ENCODE peak calls at places on chromosomes 3 and 15, in ten cellular contexts. O is NCI-H69, I is pancreas, E is IMR-90, H is anterior cingulate cortex, W is fibroblast of mammary gland, M is nephron progenitor cell, L is iris pigment epithelial cell, S is A549, N is hepatocyte. T is an unnamed sample.

GRCh38 chr15:33956397-33956796 is 11.9 kb upstream of the CHRM5 start:
- DNase-seq in O (no peak), I (no peak), E (peak), H (no peak), W (peak), M (no peak), L (no peak), S (no peak), N (no peak), T (peak)

GRCh38 chr3:149494759-149495580 is 20.5 kb downstream of the TM4SF4 start:
- DNase-seq in O (no peak), I (no peak), E (peak), H (no peak), W (peak), M (no peak), L (peak), S (no peak), N (no peak), T (peak)

GRCh38 chr15:85473455-85473854 is 93.1 kb downstream of the AKAP13 start:
- DNase-seq in O (peak), I (no peak), E (peak), H (no peak), W (peak), M (no peak), L (peak), S (no peak), N (no peak), T (no peak)

GRCh38 chr3:186882125-186882524 is 39.6 kb downstream of the ADIPOQ start:
- DNase-seq in O (no peak), I (no peak), E (no peak), H (no peak), W (no peak), M (no peak), L (no peak), S (no peak), N (no peak), T (no peak)

GRCh38 chr3:154885016-154885415 is 195.1 kb upstream of the MME start:
- DNase-seq in O (no peak), I (no peak), E (peak), H (no peak), W (peak), M (no peak), L (peak), S (no peak), N (no peak), T (no peak)

GRCh38 chr3:49607105-49607591 is 52.9 kb downstream of the BSN start:
- DNase-seq in O (no peak), I (no peak), E (no peak), H (no peak), W (peak), M (no peak), L (no peak), S (no peak), N (no peak), T (no peak)

GRCh38 chr15:77541421-77542181 is 91.1 kb downstream of the LINGO1 start:
- DNase-seq in O (peak), I (no peak), E (peak), H (peak), W (no peak), M (no peak), L (peak), S (no peak), N (no peak), T (no peak)

GRCh38 chr3:31105438-31106077 is 211.1 kb upstream of the GADL1 start:
- DNase-seq in O (no peak), I (no peak), E (peak), H (no peak), W (peak), M (no peak), L (peak), S (peak), N (no peak), T (no peak)

GRCh38 chr15:89177633-89178306 is 43.6 kb downstream of the RLBP1 start:
- DNase-seq in O (peak), I (no peak), E (peak), H (no peak), W (peak), M (peak), L (peak), S (peak), N (peak), T (peak)

GRCh38 chr3:188064831-188065493 is 89.0 kb upstream of the LPP start:
- DNase-seq in O (no peak), I (peak), E (no peak), H (no peak), W (no peak), M (no peak), L (peak), S (no peak), N (no peak), T (no peak)

GRCh38 chr3:170699158-170700053 is 113.5 kb upstream of the SLC7A14 start:
- DNase-seq in O (no peak), I (no peak), E (no peak), H (no peak), W (peak), M (no peak), L (no peak), S (no peak), N (no peak), T (peak)

GRCh38 chr3:9826815-9827574 is 16.8 kb downstream of the RPUSD3 start:
- DNase-seq in O (peak), I (no peak), E (no peak), H (no peak), W (peak), M (no peak), L (peak), S (peak), N (no peak), T (peak)

GRCh38 chr3:177468816-177469590 is 271.7 kb upstream of the TBL1XR1 start:
- DNase-seq in O (no peak), I (no peak), E (peak), H (no peak), W (peak), M (no peak), L (peak), S (no peak), N (no peak), T (no peak)

GRCh38 chr3:43770426-43771103 is 79.8 kb downstream of the ABHD5 start:
- DNase-seq in O (peak), I (peak), E (no peak), H (no peak), W (peak), M (no peak), L (peak), S (peak), N (peak), T (peak)

T was measured in erythroblast.